ENCODE peak calls at places on chromosome X, in five cellular contexts. M is CD8-positive, alpha-beta T cell; S is tibial nerve; N is osteocyte; R is SW480. Y is an unnamed sample.

GRCh38 chrX:1480082-1480785 is 27.5 kb upstream of the ASMTL start:
- DNase-seq in M (peak; percentile 19), S (no peak), N (peak; percentile 40), R (no peak), Y (no peak)

GRCh38 chrX:149453030-149453429 is 52.1 kb downstream of the IDS start:
- DNase-seq in M (no peak), S (no peak), N (no peak), R (peak; percentile 58), Y (no peak)

GRCh38 chrX:1451251-1451675 is 1.4 kb downstream of the ASMTL start:
- DNase-seq in M (peak; percentile 49), S (no peak), N (peak; percentile 74), R (no peak), Y (no peak)

GRCh38 chrX:129523076-129524055 is at the start of gene SMARCA1:
- DNase-seq in M (no peak), S (peak; percentile 4), N (peak; percentile 86), R (no peak), Y (no peak)

GRCh38 chrX:15336023-15336413 is 695 bp upstream of the PIGA start:
- DNase-seq in M (no peak), S (peak; percentile 7), N (no peak), R (peak; percentile 29), Y (no peak)

GRCh38 chrX:47634871-47635575 is 5.3 kb upstream of the CFP start:
- DNase-seq in M (no peak), S (no peak), N (no peak), R (no peak), Y (no peak)

GRCh38 chrX:20067709-20068315 is 48.9 kb downstream of the MAP7D2 start:
- DNase-seq in M (no peak), S (peak; percentile 76), N (no peak), R (peak; percentile 44), Y (no peak)

GRCh38 chrX:120144178-120144844 is 14.1 kb upstream of the RHOXF2 start:
- DNase-seq in M (no peak), S (peak; percentile 4), N (no peak), R (no peak), Y (no peak)

GRCh38 chrX:128436397-128437103 is 384.3 kb upstream of the ACTRT1 start:
- DNase-seq in M (no peak), S (no peak), N (no peak), R (no peak), Y (no peak)

GRCh38 chrX:118872102-118872566 is 48.5 kb downstream of the ZCCHC12 start:
- DNase-seq in M (no peak), S (no peak), N (no peak), R (no peak), Y (peak; percentile 14)

GRCh38 chrX:149630681-149631292 is 805 bp downstream of the TMEM185A start:
- DNase-seq in M (no peak), S (no peak), N (no peak), R (peak; percentile 58), Y (no peak)

GRCh38 chrX:2376166-2376565 is 124.6 kb downstream of the DHRSX start:
- DNase-seq in M (no peak), S (no peak), N (no peak), R (no peak), Y (no peak)

GRCh38 chrX:13520441-13520840 is 49.0 kb upstream of the EGFL6 start:
- DNase-seq in M (no peak), S (no peak), N (no peak), R (no peak), Y (no peak)

GRCh38 chrX:49165901-49166881 is 3.6 kb downstream of the MAGIX start:
- DNase-seq in M (peak; percentile 74), S (peak; percentile 48), N (no peak), R (peak; percentile 95), Y (peak; percentile 52)

GRCh38 chrX:151419748-151420147 is 22.7 kb downstream of the VMA21 start:
- DNase-seq in M (no peak), S (no peak), N (no peak), R (no peak), Y (no peak)

GRCh38 chrX:19569121-19569805 is 54.0 kb upstream of the MAP3K15 start:
- DNase-seq in M (no peak), S (no peak), N (no peak), R (no peak), Y (no peak)

GRCh38 chrX:152902502-152902820 is 4.6 kb downstream of the ZNF185 start:
- DNase-seq in M (no peak), S (no peak), N (no peak), R (no peak), Y (no peak)

GRCh38 chrX:118603981-118604380 is 108.4 kb downstream of the DOCK11 start:
- DNase-seq in M (peak; percentile 51), S (peak; percentile 25), N (no peak), R (peak; percentile 57), Y (peak; percentile 20)

GRCh38 chrX:135649561-135649960 is 63.9 kb upstream of the CT45A1 start:
- DNase-seq in M (no peak), S (no peak), N (no peak), R (no peak), Y (no peak)

GRCh38 chrX:53421125-53421524 is 1.3 kb downstream of the SMC1A start:
- DNase-seq in M (no peak), S (no peak), N (no peak), R (no peak), Y (no peak)

GRCh38 chrX:6941041-6941440 is 206.5 kb upstream of the STS start:
- DNase-seq in M (no peak), S (no peak), N (no peak), R (no peak), Y (no peak)

GRCh38 chrX:13043138-13043537 is 1.3 kb downstream of the FAM9C start:
- DNase-seq in M (no peak), S (no peak), N (no peak), R (no peak), Y (no peak)